ENCODE peak calls at places on chromosomes 13 and 19, in four cellular contexts. G is upper lobe of right lung, Z is left lung, R is H1. V is an unnamed sample.

GRCh38 chr13:81021284-81021683 is 680.4 kb upstream of the SPRY2 start:
- DNase-seq in G (no peak), Z (no peak), R (no peak), V (no peak)

GRCh38 chr13:74052402-74052928 is 81.7 kb downstream of the KLF12 start:
- DNase-seq in G (peak; percentile 74), Z (peak; percentile 39), R (no peak), V (no peak)

GRCh38 chr19:14073232-14073924 is 792 bp downstream of the MISP3 start:
- DNase-seq in G (peak; percentile 90), Z (peak; percentile 77), R (peak; percentile 86), V (no peak)

GRCh38 chr13:44506719-44507118 is 69.4 kb downstream of the TSC22D1 start:
- DNase-seq in G (no peak), Z (no peak), R (no peak), V (no peak)

GRCh38 chr13:39452834-39453233 is 150.2 kb downstream of the LHFPL6 start:
- DNase-seq in G (no peak), Z (no peak), R (no peak), V (no peak)

GRCh38 chr13:110713981-110714797 is 689 bp downstream of the ING1 start:
- DNase-seq in G (peak; percentile 81), Z (peak; percentile 65), R (peak; percentile 56), V (no peak)

GRCh38 chr13:36358352-36358751 is 12.2 kb upstream of the SPART start:
- DNase-seq in G (no peak), Z (no peak), R (no peak), V (no peak)

GRCh38 chr19:58196911-58197616 is 14.2 kb downstream of the ZNF274 start:
- DNase-seq in G (no peak), Z (no peak), R (no peak), V (no peak)

GRCh38 chr13:33610471-33611015 is 207.4 kb upstream of the RFC3 start:
- DNase-seq in G (no peak), Z (no peak), R (peak; percentile 56), V (peak; percentile 27)

GRCh38 chr13:28505543-28506135 is 10.7 kb upstream of the FLT1 start:
- DNase-seq in G (no peak), Z (no peak), R (peak; percentile 39), V (no peak)

GRCh38 chr19:38561658-38562057 is 56.1 kb downstream of the MAP4K1 start:
- DNase-seq in G (no peak), Z (no peak), R (no peak), V (no peak)

GRCh38 chr13:47168086-47168485 is 271.2 kb upstream of the HTR2A start:
- DNase-seq in G (no peak), Z (no peak), R (no peak), V (no peak)

GRCh38 chr13:31431722-31432137 is 232.0 kb downstream of the B3GLCT start:
- DNase-seq in G (no peak), Z (no peak), R (peak; percentile 85), V (peak; percentile 41)

GRCh38 chr13:73754727-73755292 is 379.4 kb downstream of the KLF12 start:
- DNase-seq in G (no peak), Z (no peak), R (no peak), V (peak; percentile 63)

GRCh38 chr13:27339299-27339698 is 68.7 kb downstream of the RASL11A start:
- DNase-seq in G (no peak), Z (no peak), R (peak; percentile 77), V (no peak)

GRCh38 chr19:34403784-34404108 is 453 bp upstream of the PDCD2L start:
- DNase-seq in G (no peak), Z (no peak), R (no peak), V (no peak)

GRCh38 chr19:31512403-31512970 is 163.3 kb upstream of the TSHZ3 start:
- DNase-seq in G (no peak), Z (no peak), R (peak; percentile 22), V (no peak)

GRCh38 chr13:93775027-93775426 is 548.4 kb downstream of the GPC6 start:
- DNase-seq in G (no peak), Z (no peak), R (no peak), V (no peak)

GRCh38 chr13:100597253-100597652 is 8.7 kb upstream of the GGACT start:
- DNase-seq in G (no peak), Z (no peak), R (no peak), V (no peak)

GRCh38 chr19:58543826-58544590 is at the start of gene TRIM28:
- DNase-seq in G (peak; percentile 99), Z (peak; percentile 98), R (peak; percentile 99), V (peak; percentile 89)

GRCh38 chr13:30142502-30143211 is 164.7 kb downstream of the KATNAL1 start:
- DNase-seq in G (no peak), Z (no peak), R (no peak), V (no peak)

GRCh38 chr13:49356224-49356623 is 87.6 kb downstream of the CAB39L start:
- DNase-seq in G (no peak), Z (no peak), R (no peak), V (no peak)

GRCh38 chr13:27915301-27916207 is 4.2 kb upstream of the PDX1 start:
- DNase-seq in G (no peak), Z (no peak), R (peak; percentile 39), V (no peak)

GRCh38 chr19:28393574-28394336 is 819.2 kb downstream of the UQCRFS1 start:
- DNase-seq in G (no peak), Z (no peak), R (no peak), V (no peak)

GRCh38 chr13:102798653-102799543 is at the start of the genes BIVM and POGLUT2:
- DNase-seq in G (peak; percentile 95), Z (peak; percentile 92), R (peak; percentile 89), V (peak; percentile 84)
- H3K27ac ChIP-seq in G (peak within 1 kb of the TSS; percentile 89), Z (peak within 1 kb of the TSS; percentile 85), R (no peak within 1 kb of the TSS), V (no peak within 1 kb of the TSS)

GRCh38 chr19:49636230-49636932 is 3.6 kb downstream of the RRAS start:
- DNase-seq in G (no peak), Z (no peak), R (no peak), V (no peak)
- H3K4me1 ChIP-seq in G (peaks cover 20% of the 10 kb centered on the region), Z (peaks cover 62% of the 10 kb centered on the region), R (peaks cover 12% of the 10 kb centered on the region), V (peaks cover 3% of the 10 kb centered on the region)

GRCh38 chr13:21970172-21970571 is 299.3 kb downstream of the FGF9 start:
- DNase-seq in G (no peak), Z (no peak), R (no peak), V (no peak)

GRCh38 chr13:21965095-21965494 is 294.2 kb downstream of the FGF9 start:
- DNase-seq in G (no peak), Z (no peak), R (no peak), V (no peak)

GRCh38 chr13:21964686-21965085 is 293.8 kb downstream of the FGF9 start:
- DNase-seq in G (no peak), Z (no peak), R (no peak), V (no peak)

GRCh38 chr13:21967871-21968270 is 297.0 kb downstream of the FGF9 start:
- DNase-seq in G (no peak), Z (no peak), R (no peak), V (no peak)

GRCh38 chr13:21966014-21966413 is 295.1 kb downstream of the FGF9 start:
- DNase-seq in G (no peak), Z (no peak), R (no peak), V (no peak)
- H3K4me3 ChIP-seq in G (no peak overlapping the region), Z (no peak overlapping the region), R (no peak overlapping the region), V (no peak overlapping the region)

DNA sequence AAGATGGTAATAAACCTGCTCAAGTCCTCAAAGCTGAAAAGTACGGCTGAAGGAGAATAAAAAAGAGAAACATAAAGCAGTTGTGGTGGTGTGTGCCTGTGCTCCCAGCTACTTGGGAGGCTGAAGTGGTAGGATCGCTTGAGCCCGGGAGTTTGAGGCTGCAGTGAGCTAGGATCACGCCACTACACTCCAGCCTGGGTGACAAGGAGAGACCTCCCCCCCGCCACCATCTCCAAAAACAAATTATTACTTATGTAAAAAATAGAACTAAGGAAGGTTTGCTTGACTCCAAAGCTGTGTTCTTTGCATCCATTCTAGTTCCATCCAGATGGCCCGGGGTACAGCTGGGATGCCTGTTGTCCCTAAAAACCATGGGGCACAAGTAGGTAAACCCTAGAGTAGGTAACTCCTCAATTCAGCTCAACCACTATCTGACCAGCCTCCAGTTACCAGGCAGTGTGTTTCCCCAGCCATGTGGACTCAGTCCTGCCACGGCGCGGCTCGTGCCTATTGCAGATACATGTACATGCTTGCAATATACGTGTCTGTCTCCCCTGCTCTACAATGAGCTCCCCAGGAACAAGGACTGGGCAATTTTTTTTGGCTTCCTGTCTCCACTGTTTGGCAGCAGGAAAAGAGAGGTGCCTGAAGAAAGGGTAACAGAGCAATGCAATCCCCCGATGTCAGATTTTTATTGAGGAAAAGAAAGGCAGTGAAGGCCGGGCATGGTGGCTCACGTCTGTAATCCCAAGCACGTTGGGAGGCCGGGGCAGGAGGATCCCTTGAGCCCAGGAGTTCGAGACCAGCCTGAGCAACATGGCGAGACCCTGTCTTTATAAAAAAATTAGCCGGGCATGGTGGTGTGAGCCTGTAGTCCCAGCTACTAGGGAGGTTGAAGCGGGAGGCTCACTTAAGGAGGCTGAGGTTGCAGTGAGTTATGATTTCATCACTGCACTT is 101.3 kb downstream of the GNG7 start:
- DNase-seq in G (peak; percentile 58), Z (no peak), R (no peak), V (no peak)
- H3K27ac ChIP-seq in G (no peak overlapping the region), Z (no peak overlapping the region), R (no peak overlapping the region), V (no peak overlapping the region)

GRCh38 chr19:45082170-45082569 is 3.1 kb downstream of the GEMIN7 start:
- DNase-seq in G (no peak), Z (no peak), R (no peak), V (no peak)

GRCh38 chr19:45079911-45080469 is 930 bp downstream of the GEMIN7 start:
- DNase-seq in G (no peak), Z (no peak), R (peak; percentile 72), V (no peak)

GRCh38 chr19:45076851-45077730 is 813 bp upstream of the ZNF296 start:
- DNase-seq in G (no peak), Z (no peak), R (peak; percentile 60), V (no peak)

GRCh38 chr19:45078390-45079062 is 534 bp upstream of the GEMIN7 start:
- DNase-seq in G (no peak), Z (no peak), R (no peak), V (no peak)

GRCh38 chr19:45079063-45079910 is at the start of gene GEMIN7:
- DNase-seq in G (peak; percentile 89), Z (peak; percentile 67), R (peak; percentile 92), V (no peak)
- H3K4me1 ChIP-seq in G (peaks cover 39% of the 10 kb centered on the region), Z (peaks cover 50% of the 10 kb centered on the region), R (peaks cover 37% of the 10 kb centered on the region), V (peaks cover 2% of the 10 kb centered on the region)

V was measured in iPS DF 6.9.